ENCODE peak calls at places on chromosomes 4 and X, in five cellular contexts. One of them, this sample, is unnamed.

GRCh38 chrX:72685810-72686465 is 28.2 kb downstream of the PHKA1 start:
- DNase-seq in lower lobe of right lung: no peak
- DNase-seq in GM23338: no peak
- DNase-seq in pancreas: no peak
- DNase-seq in H9: no peak
- DNase-seq in this sample: no peak

GRCh38 chr4:127204326-127204725 is 428.4 kb upstream of the INTU start:
- DNase-seq in pancreas: no peak
- DNase-seq in H9: no peak
- DNase-seq in lower lobe of right lung: no peak
- DNase-seq in GM23338: no peak
- DNase-seq in this sample: no peak

GRCh38 chr4:106892786-106893185 is 143.3 kb downstream of the DKK2 start:
- DNase-seq in H9: no peak
- DNase-seq in GM23338: no peak
- DNase-seq in pancreas: peak
- DNase-seq in lower lobe of right lung: no peak
- DNase-seq in this sample: no peak

GRCh38 chr4:177271091-177271490 is 38.6 kb upstream of the NEIL3 start:
- DNase-seq in pancreas: no peak
- DNase-seq in GM23338: no peak
- DNase-seq in H9: no peak
- DNase-seq in lower lobe of right lung: no peak
- DNase-seq in this sample: no peak

GRCh38 chrX:43661521-43662240 is 5.6 kb downstream of the MAOA start:
- DNase-seq in pancreas: no peak
- DNase-seq in H9: no peak
- DNase-seq in lower lobe of right lung: no peak
- DNase-seq in GM23338: no peak
- DNase-seq in this sample: peak

GRCh38 chrX:13845721-13846378 is 29.0 kb upstream of the GPM6B start:
- DNase-seq in H9: no peak
- DNase-seq in lower lobe of right lung: no peak
- DNase-seq in GM23338: no peak
- DNase-seq in pancreas: no peak
- DNase-seq in this sample: no peak

GRCh38 chr4:38514465-38515146 is 149.4 kb upstream of the KLF3 start:
- DNase-seq in GM23338: no peak
- DNase-seq in lower lobe of right lung: no peak
- DNase-seq in pancreas: no peak
- DNase-seq in H9: no peak
- DNase-seq in this sample: no peak

GRCh38 chr4:138981930-138982390 is 33.6 kb upstream of the NOCT start:
- DNase-seq in lower lobe of right lung: no peak
- DNase-seq in pancreas: no peak
- DNase-seq in H9: peak
- DNase-seq in GM23338: peak
- DNase-seq in this sample: no peak

GRCh38 chr4:102356562-102357202 is 11.4 kb upstream of the SLC39A8 start:
- DNase-seq in H9: no peak
- DNase-seq in lower lobe of right lung: no peak
- DNase-seq in pancreas: no peak
- DNase-seq in GM23338: no peak
- DNase-seq in this sample: no peak

DNA sequence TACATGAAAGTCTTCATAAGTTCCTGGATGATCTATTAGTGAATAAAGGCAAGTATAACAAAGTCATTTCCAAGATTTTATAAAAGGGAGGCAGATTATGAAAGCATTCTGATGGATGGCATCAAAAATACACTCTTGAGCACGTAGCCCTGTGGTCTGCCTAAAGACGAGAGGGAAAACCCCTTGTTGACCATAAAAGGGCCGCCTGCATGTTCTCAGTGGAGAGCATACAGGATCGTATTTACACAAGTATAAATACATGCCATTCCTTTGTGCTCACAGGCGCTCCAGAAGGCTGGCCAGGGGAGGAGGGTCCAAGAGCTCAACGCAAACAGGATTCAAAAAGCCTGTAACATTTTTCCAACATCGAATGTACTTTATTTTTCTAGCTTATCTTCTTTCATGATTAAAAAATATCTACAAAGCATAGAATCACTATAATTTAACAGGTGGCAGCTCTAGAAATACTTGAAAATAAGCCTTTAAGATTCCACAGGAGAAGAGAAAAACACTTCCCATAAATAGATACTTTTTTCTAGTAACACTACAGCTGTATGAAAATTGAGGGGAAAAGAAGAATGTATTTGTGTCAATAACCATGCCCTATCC is 29.6 kb downstream of the PDGFC start:
- DNase-seq in pancreas: peak
- DNase-seq in lower lobe of right lung: peak
- DNase-seq in H9: peak
- DNase-seq in GM23338: peak
- DNase-seq in this sample: peak
- H3K27ac ChIP-seq in pancreas: no peak
- H3K27ac ChIP-seq in lower lobe of right lung: no peak
- H3K27ac ChIP-seq in H9: no peak
- H3K27ac ChIP-seq in GM23338: no peak
- H3K27ac ChIP-seq in this sample: peak

DNA sequence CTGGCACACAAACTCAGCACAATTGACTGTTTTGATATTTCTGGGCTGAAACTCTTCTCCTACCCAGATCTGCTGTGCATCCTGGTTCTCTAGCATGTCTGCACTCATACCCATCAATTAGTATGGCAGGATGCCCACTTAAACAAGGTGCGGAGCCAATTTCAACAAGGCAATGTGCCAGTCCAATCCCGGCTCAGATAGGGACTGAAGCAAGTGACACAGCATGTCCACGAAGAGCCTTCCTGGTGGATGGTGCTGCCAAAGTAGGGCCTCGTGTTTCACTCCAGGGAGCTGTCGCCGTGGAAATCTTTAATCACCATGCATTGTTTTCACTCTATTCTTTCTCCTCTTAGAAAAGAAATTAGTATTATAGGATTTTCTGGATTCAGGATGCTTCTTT is 40.8 kb upstream of the LSM6 start:
- DNase-seq in H9: no peak
- DNase-seq in pancreas: no peak
- DNase-seq in GM23338: no peak
- DNase-seq in lower lobe of right lung: no peak
- DNase-seq in this sample: peak
- H3K27ac ChIP-seq in H9: no peak
- H3K27ac ChIP-seq in pancreas: no peak
- H3K27ac ChIP-seq in GM23338: no peak
- H3K27ac ChIP-seq in lower lobe of right lung: no peak
- H3K27ac ChIP-seq in this sample: no peak

DNA sequence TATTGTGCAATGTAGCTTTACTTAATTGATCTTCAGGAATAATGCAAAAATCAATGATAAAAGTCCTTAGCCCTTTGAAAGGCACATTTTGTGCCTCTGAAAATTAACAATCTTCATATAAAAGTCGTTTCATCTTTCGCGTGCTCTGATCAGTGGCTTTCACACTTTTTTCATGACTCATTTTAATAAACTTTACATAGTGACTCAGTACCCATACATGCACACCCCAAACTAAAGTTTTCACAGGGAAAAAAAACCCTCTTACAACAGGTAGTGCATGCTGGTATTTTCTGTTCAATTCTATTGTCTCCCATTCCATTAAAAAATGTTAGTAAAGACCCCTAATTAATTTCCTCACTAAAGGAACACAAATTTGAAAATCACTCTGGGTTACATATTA is 21.5 kb downstream of the RWDD4 start:
- DNase-seq in pancreas: no peak
- DNase-seq in H9: no peak
- DNase-seq in GM23338: no peak
- DNase-seq in lower lobe of right lung: no peak
- DNase-seq in this sample: no peak
- H3K27ac ChIP-seq in pancreas: peak
- H3K27ac ChIP-seq in H9: no peak
- H3K27ac ChIP-seq in GM23338: no peak
- H3K27ac ChIP-seq in lower lobe of right lung: no peak
- H3K27ac ChIP-seq in this sample: no peak

GRCh38 chr4:2462992-2463762 is 5.7 kb upstream of the RNF4 start:
- DNase-seq in pancreas: peak
- DNase-seq in GM23338: peak
- DNase-seq in lower lobe of right lung: no peak
- DNase-seq in H9: peak
- DNase-seq in this sample: no peak
- H3K27ac ChIP-seq in pancreas: no peak
- H3K27ac ChIP-seq in GM23338: no peak
- H3K27ac ChIP-seq in lower lobe of right lung: no peak
- H3K27ac ChIP-seq in H9: no peak
- H3K27ac ChIP-seq in this sample: no peak

DNA sequence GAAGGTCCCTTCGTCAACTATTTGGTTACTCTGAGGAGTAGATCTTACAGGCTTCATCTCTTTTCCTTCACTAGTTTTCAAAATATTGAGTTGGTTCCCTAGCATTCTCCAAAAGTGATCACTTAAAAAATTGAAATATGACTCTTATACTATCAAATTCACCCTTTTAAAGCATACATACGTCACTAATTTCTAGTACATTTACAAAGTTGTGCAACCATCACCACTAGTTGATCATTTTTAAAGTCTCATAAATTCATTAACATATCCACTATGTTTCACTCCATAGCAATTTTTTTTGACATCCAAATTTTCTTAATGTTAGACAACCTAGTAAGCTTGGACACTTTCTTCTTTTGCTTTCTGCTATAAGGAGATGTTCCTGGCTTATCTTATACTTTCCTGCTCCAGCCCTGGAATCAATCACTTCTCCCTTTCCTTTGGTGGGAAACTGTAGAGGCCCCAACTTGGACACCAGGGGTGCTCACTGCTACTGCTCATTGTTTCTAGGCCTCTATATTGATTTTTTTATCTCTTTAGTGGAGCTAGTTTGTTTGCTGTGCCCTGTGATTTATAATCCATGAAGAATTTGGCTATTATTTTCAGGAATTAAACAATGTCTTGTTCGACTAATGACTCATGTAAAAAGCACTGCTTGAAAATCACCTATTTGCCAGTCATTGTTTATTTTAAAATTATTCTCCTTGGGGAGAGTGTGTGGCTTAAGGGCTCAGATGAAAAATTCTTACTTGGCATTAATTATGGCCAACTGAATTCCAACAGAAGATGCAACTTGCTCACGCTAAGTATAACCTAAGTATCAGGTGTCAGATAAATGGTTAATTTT is 4.0 kb upstream of the ZFX start:
- DNase-seq in GM23338: no peak
- DNase-seq in pancreas: no peak
- DNase-seq in H9: no peak
- DNase-seq in lower lobe of right lung: no peak
- DNase-seq in this sample: no peak
- H3K27ac ChIP-seq in GM23338: no peak
- H3K27ac ChIP-seq in pancreas: no peak
- H3K27ac ChIP-seq in H9: no peak
- H3K27ac ChIP-seq in lower lobe of right lung: peak
- H3K27ac ChIP-seq in this sample: no peak